ENCODE peak calls at places on chromosome 19, in four cellular contexts. T, W, K and G are unnamed samples.

GRCh38 chr19:16266586-16266942 is 58.1 kb upstream of the KLF2 start:
- DNase-seq in W (no peak), T (no peak), K (no peak), G (no peak)

GRCh38 chr19:49071860-49072547 is 495 bp downstream of the KCNA7 start:
- DNase-seq in W (no peak), T (peak; percentile 91), K (peak; percentile 95), G (peak; percentile 94)

GRCh38 chr19:7441468-7442146 is 47.2 kb downstream of the PEX11G start:
- DNase-seq in T (no peak), K (no peak), W (no peak), G (no peak)

GRCh38 chr19:17184381-17184841 is 30.7 kb upstream of the USE1 start:
- DNase-seq in W (no peak), K (no peak), T (no peak), G (no peak)

GRCh38 chr19:45469835-45470146 is 2.0 kb downstream of the FOSB start:
- DNase-seq in W (peak; percentile 85), K (no peak), T (peak; percentile 95), G (peak; percentile 94)

GRCh38 chr19:16607819-16608218 is 20.2 kb downstream of the MED26 start:
- DNase-seq in W (no peak), K (no peak), T (no peak), G (no peak)

GRCh38 chr19:33752945-33753344 is 43.7 kb upstream of the KCTD15 start:
- DNase-seq in K (no peak), T (no peak), W (no peak), G (no peak)

GRCh38 chr19:28436320-28436719 is 776.6 kb downstream of the UQCRFS1 start:
- DNase-seq in K (no peak), T (no peak), W (no peak), G (no peak)

GRCh38 chr19:33676999-33677665 is 55.4 kb downstream of the CHST8 start:
- DNase-seq in T (no peak), W (no peak), K (no peak), G (no peak)

GRCh38 chr19:15303105-15303780 is 29.1 kb downstream of the BRD4 start:
- DNase-seq in K (no peak), W (no peak), T (no peak), G (no peak)

GRCh38 chr19:49361438-49362047 is 673 bp downstream of the TEAD2 start:
- DNase-seq in T (peak; percentile 88), K (no peak), W (peak; percentile 70), G (peak; percentile 72)

GRCh38 chr19:17226002-17226933 is at the start of gene OCEL1:
- DNase-seq in T (peak; percentile 99), K (peak; percentile 96), W (peak; percentile 95), G (peak; percentile 98)

GRCh38 chr19:40154121-40154680 is 37.0 kb upstream of the MAP3K10 start:
- DNase-seq in W (no peak), K (no peak), T (no peak), G (peak; percentile 1)

GRCh38 chr19:45834970-45835369 is 19.9 kb upstream of the RSPH6A start:
- DNase-seq in W (no peak), T (no peak), K (no peak), G (no peak)

GRCh38 chr19:4292515-4292914 is 9.7 kb downstream of the TMIGD2 start:
- DNase-seq in T (no peak), K (no peak), W (no peak), G (no peak)
- TF ChIP-seq CREB1 in T (no peak), K (no peak), W (no peak), G (no peak)

GRCh38 chr19:18494267-18494607 is 27.6 kb downstream of the ELL start:
- DNase-seq in K (no peak), W (no peak), T (no peak), G (no peak)

GRCh38 chr19:18493440-18494266 is 28.2 kb downstream of the ELL start:
- DNase-seq in T (no peak), W (no peak), K (no peak), G (no peak)

GRCh38 chr19:18496980-18497256 is 25.0 kb downstream of the ELL start:
- DNase-seq in W (no peak), T (no peak), K (no peak), G (no peak)

GRCh38 chr19:18495204-18495911 is 26.5 kb downstream of the ELL start:
- DNase-seq in T (no peak), W (no peak), K (no peak), G (no peak)

GRCh38 chr19:18496167-18496979 is 25.5 kb downstream of the ELL start:
- DNase-seq in W (peak; percentile 32), K (no peak), T (no peak), G (no peak)
- TF ChIP-seq CREB1 in W (no peak), K (no peak), T (no peak), G (no peak)

GRCh38 chr19:19050104-19050503 is 13.7 kb upstream of the SLC25A42 start:
- DNase-seq in K (no peak), T (no peak), W (no peak), G (no peak)

GRCh38 chr19:19051478-19052213 is 12.1 kb upstream of the SLC25A42 start:
- DNase-seq in T (peak; percentile 11), W (no peak), K (no peak), G (no peak)

GRCh38 chr19:19053508-19054314 is 10.1 kb upstream of the SLC25A42 start:
- DNase-seq in W (peak; percentile 50), K (peak; percentile 84), T (peak; percentile 89), G (peak; percentile 84)

GRCh38 chr19:19050731-19051130 is 13.1 kb upstream of the SLC25A42 start:
- DNase-seq in W (no peak), K (no peak), T (no peak), G (no peak)

GRCh38 chr19:19049406-19049805 is 14.4 kb upstream of the SLC25A42 start:
- DNase-seq in K (no peak), T (no peak), W (no peak), G (no peak)
- TF ChIP-seq CREB1 in K (no peak), T (no peak), W (no peak), G (no peak)

GRCh38 chr19:42455621-42456081 is 12.9 kb upstream of the CXCL17 start:
- DNase-seq in T (no peak), W (no peak), K (no peak), G (no peak)

GRCh38 chr19:42450314-42450934 is 7.7 kb upstream of the CXCL17 start:
- DNase-seq in T (peak; percentile 89), W (peak; percentile 98), K (peak; percentile 72), G (peak; percentile 68)

GRCh38 chr19:42452590-42452989 is 9.8 kb upstream of the CXCL17 start:
- DNase-seq in T (no peak), K (no peak), W (no peak), G (no peak)
- TF ChIP-seq CREB1 in T (no peak), K (no peak), W (no peak), G (no peak)

GRCh38 chr19:31252476-31252875 is 96.8 kb downstream of the TSHZ3 start:
- DNase-seq in W (no peak), K (no peak), T (no peak), G (no peak)

GRCh38 chr19:31254611-31255010 is 94.6 kb downstream of the TSHZ3 start:
- DNase-seq in T (no peak), W (no peak), K (no peak), G (no peak)

GRCh38 chr19:31255863-31256600 is 93.2 kb downstream of the TSHZ3 start:
- DNase-seq in T (no peak), K (peak; percentile 33), W (no peak), G (no peak)

GRCh38 chr19:31255174-31255862 is 93.9 kb downstream of the TSHZ3 start:
- DNase-seq in K (no peak), T (no peak), W (no peak), G (no peak)

DNA sequence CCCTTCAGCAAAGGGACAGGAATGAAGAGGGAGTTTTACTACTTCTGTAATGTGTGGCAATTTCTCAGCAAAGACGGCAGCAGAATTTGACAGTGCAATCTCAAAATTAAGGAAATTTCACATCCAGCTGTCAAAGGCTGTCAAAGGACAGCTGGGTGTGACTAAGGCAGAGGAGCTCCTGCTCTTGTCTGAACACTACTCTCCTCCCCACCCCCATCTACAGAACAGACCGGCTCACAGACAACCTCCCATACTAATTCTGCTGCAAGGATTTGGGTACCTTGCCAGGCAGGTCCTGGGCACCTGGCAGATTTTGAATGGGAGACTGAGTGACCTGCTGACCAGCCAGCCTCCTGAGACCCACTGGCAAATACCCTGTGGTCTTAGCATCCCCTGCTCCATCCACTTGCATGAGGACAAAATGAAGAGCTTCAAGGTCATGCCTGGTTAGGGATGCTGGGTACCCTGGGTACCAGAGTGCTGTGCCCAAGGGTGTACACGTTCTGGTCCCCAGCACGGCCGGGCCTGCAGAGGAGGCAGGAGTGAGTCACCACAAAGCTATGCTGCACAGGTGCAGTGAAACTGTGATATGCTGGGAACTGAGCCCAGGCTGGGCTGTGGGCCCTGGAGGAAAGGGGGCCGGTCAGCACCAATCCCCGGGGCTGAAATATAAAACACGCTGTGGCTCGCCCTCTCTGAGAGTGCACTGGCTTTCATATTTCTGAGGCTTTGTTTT is 95.3 kb downstream of the TSHZ3 start:
- DNase-seq in T (no peak), K (no peak), W (no peak), G (no peak)
- TF ChIP-seq CREB1 in T (no peak), K (no peak), W (no peak), G (no peak)

GRCh38 chr19:1487576-1488281 is 2.4 kb downstream of the PCSK4 start:
- DNase-seq in W (no peak), T (no peak), K (no peak), G (no peak)
- TF ChIP-seq CREB1 in W (no peak), T (no peak), K (no peak), G (no peak)

DNA sequence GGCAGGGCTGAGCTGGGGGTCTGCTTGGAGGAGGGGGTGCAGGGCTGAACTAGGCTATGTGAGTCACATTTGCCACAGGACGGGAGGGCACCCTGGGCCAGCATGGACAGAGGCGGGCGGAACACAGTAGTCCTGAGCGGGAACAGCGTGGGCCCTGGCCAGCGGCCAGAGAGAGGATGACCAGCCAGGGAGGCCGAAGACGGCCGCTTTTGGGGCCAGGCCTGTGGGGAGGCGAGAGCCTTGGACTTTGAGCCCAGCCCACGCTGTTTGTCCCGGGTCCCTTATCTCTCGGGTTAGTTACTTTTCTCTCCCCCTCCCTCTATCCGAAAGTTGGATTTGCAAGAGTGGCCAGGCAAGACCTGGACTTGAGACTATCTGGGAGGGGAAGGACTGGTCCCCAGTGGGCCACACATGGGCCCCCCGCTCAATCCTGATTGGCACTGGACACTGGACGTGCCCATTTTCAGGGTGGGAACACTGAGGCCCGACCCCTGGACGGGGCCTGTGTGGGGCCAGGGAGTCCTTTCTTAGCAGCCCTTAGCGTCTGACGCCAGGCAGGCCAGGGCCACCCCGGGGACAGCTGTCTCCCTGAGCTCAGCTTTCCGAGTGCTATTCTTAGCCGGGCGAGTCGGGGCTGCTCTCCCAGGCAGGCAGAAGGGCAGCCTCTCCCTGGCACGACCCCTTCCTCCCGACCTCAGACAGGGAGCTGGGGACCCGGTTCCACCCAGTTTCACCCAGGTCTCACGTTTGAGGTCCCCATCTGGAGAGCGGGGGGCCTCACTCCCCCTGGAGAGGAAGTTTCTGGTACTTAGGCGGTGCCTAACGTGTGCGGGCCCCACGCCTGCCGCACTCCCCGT is 833 bp downstream of the GAMT start:
- DNase-seq in W (peak; percentile 96), T (no peak), K (no peak), G (no peak)
- TF ChIP-seq CREB1 in W (no peak), T (no peak), K (no peak), G (no peak)